ENCODE peak calls at places on chromosomes 12 and 14, in seven cellular contexts. M, S, I, Q, X, T and V are unnamed samples.

GRCh38 chr14:38120109-38120508 is 87.6 kb upstream of the SSTR1 start:
- DNase-seq in M (no peak), S (no peak), I (no peak), Q (no peak), X (no peak), T (no peak), V (no peak)

GRCh38 chr12:55679691-55680090 is 28.0 kb downstream of the ITGA7 start:
- DNase-seq in M (no peak), S (no peak), I (no peak), Q (no peak), X (no peak), T (no peak), V (no peak)

GRCh38 chr14:52906141-52906601 is 44.7 kb downstream of the FERMT2 start:
- DNase-seq in M (no peak), S (no peak), I (no peak), Q (no peak), X (no peak), T (peak), V (no peak)

GRCh38 chr14:63367742-63368364 is 49.1 kb upstream of the GPHB5 start:
- DNase-seq in M (no peak), S (no peak), I (no peak), Q (no peak), X (no peak), T (no peak), V (no peak)

GRCh38 chr12:78865297-78865955 is 852 bp downstream of the SYT1 start:
- DNase-seq in M (no peak), S (no peak), I (no peak), Q (no peak), X (no peak), T (no peak), V (no peak)

GRCh38 chr12:50986961-50987737 is 34.8 kb downstream of the HIGD1C start:
- DNase-seq in M (no peak), S (peak), I (no peak), Q (no peak), X (peak), T (no peak), V (peak)

GRCh38 chr12:112665971-112666370 is 125.6 kb upstream of the RPH3A start:
- DNase-seq in M (no peak), S (no peak), I (no peak), Q (no peak), X (no peak), T (no peak), V (no peak)

GRCh38 chr12:38638401-38638800 is 267.0 kb downstream of the CPNE8 start:
- DNase-seq in M (no peak), S (no peak), I (no peak), Q (no peak), X (no peak), T (no peak), V (no peak)

GRCh38 chr14:104967414-104968152 is 10.6 kb downstream of the AHNAK2 start:
- DNase-seq in M (peak), S (peak), I (no peak), Q (no peak), X (no peak), T (no peak), V (peak)

GRCh38 chr14:22304324-22304723 is 284.7 kb downstream of the DAD1 start:
- DNase-seq in M (no peak), S (no peak), I (no peak), Q (no peak), X (no peak), T (no peak), V (no peak)

GRCh38 chr12:78885466-78885865 is 20.9 kb downstream of the SYT1 start:
- DNase-seq in M (no peak), S (no peak), I (no peak), Q (no peak), X (no peak), T (no peak), V (no peak)

GRCh38 chr12:130470969-130471368 is 133.3 kb downstream of the PIWIL1 start:
- DNase-seq in M (no peak), S (no peak), I (no peak), Q (no peak), X (no peak), T (no peak), V (no peak)

GRCh38 chr12:71014180-71014785 is 93.7 kb upstream of the PTPRR start:
- DNase-seq in M (no peak), S (no peak), I (no peak), Q (no peak), X (no peak), T (no peak), V (no peak)

GRCh38 chr12:110971189-110971920 is 51.0 kb upstream of the MYL2 start:
- DNase-seq in M (no peak), S (no peak), I (no peak), Q (no peak), X (no peak), T (no peak), V (no peak)

GRCh38 chr12:110966081-110966760 is 45.8 kb upstream of the MYL2 start:
- DNase-seq in M (no peak), S (no peak), I (no peak), Q (no peak), X (no peak), T (no peak), V (no peak)

GRCh38 chr12:110960795-110961194 is 40.4 kb upstream of the MYL2 start:
- DNase-seq in M (no peak), S (no peak), I (no peak), Q (no peak), X (no peak), T (no peak), V (no peak)

GRCh38 chr12:110965574-110965973 is 45.2 kb upstream of the MYL2 start:
- DNase-seq in M (no peak), S (no peak), I (no peak), Q (no peak), X (no peak), T (no peak), V (no peak)
- H3K4me3 ChIP-seq in M (no peak), S (no peak), I (no peak), Q (no peak), X (no peak), T (no peak), V (no peak)

GRCh38 chr14:91354979-91355685 is 62.5 kb downstream of the CCDC88C start:
- DNase-seq in M (no peak), S (peak), I (no peak), Q (peak), X (peak), T (no peak), V (no peak)
- H3K4me3 ChIP-seq in M (no peak), S (no peak), I (no peak), Q (peak), X (no peak), T (no peak), V (no peak)

DNA sequence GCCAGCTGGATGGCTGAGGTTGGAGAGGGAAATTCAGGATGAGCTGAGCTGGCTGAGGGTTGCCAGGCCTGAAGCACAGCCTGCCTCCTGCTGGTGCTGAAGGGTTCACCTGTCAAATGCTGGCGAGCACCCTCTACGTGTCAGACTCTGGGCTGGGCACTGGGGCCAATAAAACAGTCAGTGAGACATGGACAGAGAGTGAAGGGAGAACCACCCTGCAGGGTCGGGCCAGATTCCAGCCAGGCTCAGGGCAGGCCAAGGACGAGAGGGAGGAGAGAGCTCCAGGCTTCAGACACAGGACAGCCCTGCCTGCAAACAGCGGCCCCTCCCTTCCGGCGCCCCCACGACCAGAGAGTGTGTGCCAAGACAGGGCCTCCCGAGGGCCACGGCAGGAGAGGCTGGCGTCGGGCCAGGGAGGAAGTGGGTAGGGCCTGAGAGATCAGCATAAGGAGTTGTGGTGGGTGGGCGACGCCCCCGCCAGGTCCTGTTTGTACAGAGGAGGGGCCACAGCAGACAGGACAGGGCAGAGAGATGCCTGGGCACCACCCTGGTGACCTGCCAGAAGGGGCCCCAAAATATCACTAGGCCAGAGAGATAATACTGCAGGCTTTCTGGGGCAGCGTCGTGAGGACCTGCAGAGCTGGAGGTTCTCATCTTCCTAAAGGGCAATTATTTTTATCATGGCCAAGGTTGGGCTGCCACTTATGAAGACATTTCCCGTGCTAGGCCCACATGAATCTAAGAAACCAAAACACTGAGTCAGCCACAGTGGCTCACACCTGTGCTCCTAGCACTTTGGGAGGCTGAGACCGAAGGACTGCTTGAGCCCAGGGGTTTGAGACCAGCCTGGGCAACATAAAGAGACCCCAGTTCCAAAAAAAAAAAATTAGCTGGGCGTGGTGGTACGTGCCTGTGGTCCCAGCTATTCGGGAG is 73.1 kb upstream of the GPR68 start:
- DNase-seq in M (peak), S (peak), I (peak), Q (peak), X (peak), T (no peak), V (peak)
- H3K4me3 ChIP-seq in M (no peak), S (no peak), I (peak), Q (peak), X (no peak), T (no peak), V (no peak)

DNA sequence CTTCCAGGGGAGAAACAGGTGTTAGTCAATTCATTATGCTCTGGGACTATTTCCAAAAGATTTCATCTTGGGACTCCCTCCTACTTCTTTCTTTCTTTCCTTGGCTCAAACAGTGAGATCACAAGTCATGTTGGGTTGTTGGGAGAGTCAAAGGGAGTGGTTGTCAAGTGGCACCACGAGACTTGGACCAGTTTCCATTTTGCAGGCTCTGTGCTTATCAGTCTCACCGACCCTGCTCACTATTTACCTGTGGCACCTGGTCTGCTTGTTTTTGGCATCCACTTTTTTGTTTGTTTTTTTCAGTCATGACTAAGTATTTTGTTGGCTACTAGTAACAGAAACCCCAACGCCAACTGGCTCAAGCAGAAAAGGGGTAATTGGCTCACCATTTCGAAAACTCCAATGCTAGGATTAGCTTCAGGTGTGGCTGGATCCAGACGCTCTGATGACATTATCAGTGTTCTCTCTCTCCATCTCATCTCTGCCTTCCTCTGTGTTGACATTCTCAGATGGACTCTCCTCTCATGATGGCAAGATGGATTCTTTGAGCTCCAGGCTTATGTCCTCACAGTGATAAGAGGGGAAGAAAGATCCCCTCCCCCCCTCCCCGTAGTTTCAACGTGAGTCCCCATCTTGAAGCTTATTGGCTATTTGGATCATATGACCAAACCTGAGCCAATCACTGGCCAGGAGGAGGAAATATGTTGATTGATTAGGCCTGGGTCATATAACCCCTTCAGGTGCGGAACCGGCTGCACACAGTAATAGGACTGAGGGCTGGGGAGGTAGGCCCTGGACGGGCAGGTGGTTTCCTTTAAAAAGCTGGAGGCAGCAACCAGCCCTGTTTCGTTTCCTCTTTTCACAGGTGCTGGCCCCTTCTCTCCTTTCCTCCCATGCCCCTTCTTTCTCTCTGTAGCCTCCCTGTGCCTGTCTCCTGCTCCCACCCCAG is 84.2 kb downstream of the AACS start:
- DNase-seq in M (no peak), S (no peak), I (no peak), Q (no peak), X (peak), T (no peak), V (no peak)
- H3K4me3 ChIP-seq in M (no peak), S (no peak), I (no peak), Q (no peak), X (no peak), T (no peak), V (no peak)